ENCODE peak calls at places on chromosomes 13 and 19, in nine cellular contexts. E, H, G, O, B, A, F, L and K are unnamed samples.

GRCh38 chr19:17931532-17932191 is 1.2 kb upstream of the CCDC124 start:
- DNase-seq in E (no peak), B (no peak), H (no peak), G (no peak), A (peak; percentile 23), O (no peak), L (no peak), F (no peak), K (no peak)

GRCh38 chr19:33290956-33291622 is 11.2 kb downstream of the CEBPA start:
- DNase-seq in L (peak; percentile 39), F (no peak), B (no peak), H (no peak), O (no peak), E (no peak), A (no peak), G (no peak), K (no peak)

GRCh38 chr19:52981329-52981728 is 18.6 kb upstream of the ZNF816 start:
- DNase-seq in L (no peak), H (no peak), B (no peak), F (no peak), G (no peak), E (no peak), O (no peak), A (no peak), K (no peak)

GRCh38 chr13:95441326-95441725 is 111.2 kb upstream of the CLDN10 start:
- DNase-seq in A (no peak), E (no peak), O (no peak), B (no peak), L (no peak), F (no peak), H (no peak), G (no peak), K (no peak)

GRCh38 chr13:32940601-32941000 is 75.6 kb upstream of the KL start:
- DNase-seq in O (no peak), A (no peak), B (peak; percentile 70), F (no peak), L (no peak), E (no peak), H (no peak), G (no peak), K (no peak)

GRCh38 chr19:32200312-32201038 is 144.9 kb upstream of the ZNF507 start:
- DNase-seq in L (no peak), H (no peak), O (no peak), A (no peak), F (no peak), B (no peak), E (no peak), G (no peak), K (peak; percentile 55)

GRCh38 chr19:43532571-43532961 is 422 bp upstream of the ZNF575 start:
- DNase-seq in E (peak; percentile 36), H (no peak), O (peak; percentile 84), A (peak; percentile 67), F (no peak), G (peak; percentile 55), L (peak; percentile 71), B (no peak), K (no peak)

GRCh38 chr19:42563352-42564210 is 31.1 kb downstream of the CEACAM8 start:
- DNase-seq in L (peak; percentile 59), F (peak; percentile 9), H (no peak), B (peak; percentile 29), A (peak; percentile 66), E (no peak), O (no peak), G (no peak), K (no peak)

GRCh38 chr19:36605101-36605838 is at the start of gene ZNF382:
- DNase-seq in F (peak; percentile 40), H (peak; percentile 9), L (no peak), A (peak; percentile 93), E (peak; percentile 66), O (no peak), G (peak; percentile 18), B (peak; percentile 73), K (peak; percentile 90)

GRCh38 chr19:44603201-44603945 is 10.0 kb upstream of the IGSF23 start:
- DNase-seq in O (no peak), F (peak; percentile 66), L (no peak), G (no peak), A (no peak), H (no peak), B (peak; percentile 73), E (no peak), K (no peak)

GRCh38 chr13:113836917-113837553 is 26.8 kb downstream of the GAS6 start:
- DNase-seq in B (peak; percentile 94), F (peak; percentile 83), G (peak; percentile 90), O (no peak), L (peak; percentile 62), H (no peak), E (no peak), A (peak; percentile 46), K (no peak)

GRCh38 chr19:47267350-47267759 is 7.3 kb upstream of the INAFM1 start:
- DNase-seq in E (no peak), F (no peak), H (no peak), O (no peak), A (peak; percentile 2), L (no peak), G (no peak), B (no peak), K (no peak)

GRCh38 chr13:110448230-110448629 is 113.3 kb downstream of the RAB20 start:
- DNase-seq in H (no peak), G (peak; percentile 83), E (no peak), A (no peak), O (no peak), F (no peak), B (peak; percentile 80), L (peak; percentile 23), K (no peak)

GRCh38 chr19:34217952-34218817 is 36.2 kb upstream of the GARRE1 start:
- DNase-seq in B (peak; percentile 98), E (peak; percentile 34), H (no peak), F (peak; percentile 63), G (peak; percentile 34), O (peak; percentile 56), L (peak; percentile 73), A (peak; percentile 34), K (no peak)

GRCh38 chr13:31749929-31750328 is 10.6 kb downstream of the RXFP2 start:
- DNase-seq in A (no peak), O (no peak), B (peak; percentile 90), G (no peak), L (peak; percentile 62), F (peak; percentile 53), E (no peak), H (no peak), K (no peak)

GRCh38 chr19:11832253-11832912 is 16.1 kb upstream of the ZNF439 start:
- DNase-seq in H (no peak), F (no peak), O (no peak), L (no peak), A (no peak), B (no peak), G (no peak), E (no peak), K (no peak)

GRCh38 chr19:41861098-41861768 is 1.2 kb downstream of the RPS19 start:
- DNase-seq in B (no peak), H (no peak), A (no peak), F (no peak), G (no peak), E (no peak), L (no peak), O (no peak), K (no peak)

GRCh38 chr13:50866817-50867640 is 23.5 kb upstream of the DLEU7 start:
- DNase-seq in B (peak; percentile 5), H (no peak), L (no peak), A (no peak), F (no peak), G (no peak), E (no peak), O (no peak), K (no peak)

GRCh38 chr19:34555447-34555846 is 73.9 kb downstream of the WTIP start:
- DNase-seq in F (no peak), G (no peak), L (no peak), O (no peak), A (no peak), E (no peak), H (no peak), B (no peak), K (no peak)

GRCh38 chr19:3109491-3109890 is 15.3 kb downstream of the GNA11 start:
- DNase-seq in E (no peak), L (no peak), G (no peak), H (no peak), A (no peak), O (no peak), B (no peak), F (no peak), K (no peak)

GRCh38 chr19:12603714-12604113 is 6.9 kb downstream of the ZNF490 start:
- DNase-seq in H (no peak), F (no peak), L (no peak), E (peak; percentile 10), B (peak; percentile 46), A (peak; percentile 82), G (no peak), O (no peak), K (no peak)

GRCh38 chr19:4403005-4403761 is 743 bp downstream of the CHAF1A start:
- DNase-seq in G (no peak), H (no peak), O (no peak), E (no peak), L (no peak), F (no peak), A (no peak), B (no peak), K (no peak)

GRCh38 chr19:3243851-3244700 is 19.6 kb downstream of the CELF5 start:
- DNase-seq in E (no peak), F (peak; percentile 9), B (peak; percentile 43), H (no peak), A (no peak), G (no peak), O (no peak), L (peak; percentile 54), K (no peak)

GRCh38 chr13:101453784-101454201 is 1.3 kb downstream of the ITGBL1 start:
- DNase-seq in F (no peak), A (peak; percentile 19), O (no peak), H (no peak), B (no peak), E (no peak), G (peak; percentile 41), L (no peak), K (no peak)

GRCh38 chr13:113938246-113938645 is 35.6 kb downstream of the C13orf46 start:
- DNase-seq in F (no peak), G (no peak), O (no peak), B (no peak), A (no peak), L (no peak), E (no peak), H (no peak), K (no peak)

GRCh38 chr19:44943801-44944249 is 1.8 kb downstream of the APOC4 start:
- DNase-seq in L (no peak), G (peak; percentile 60), O (no peak), A (peak; percentile 85), F (no peak), E (no peak), H (peak; percentile 66), B (no peak), K (no peak)

GRCh38 chr13:49058761-49059160 is 83.0 kb downstream of the FNDC3A start:
- DNase-seq in A (no peak), H (no peak), O (no peak), L (no peak), F (no peak), G (no peak), E (no peak), B (no peak), K (no peak)